ENCODE peak calls at places on chromosomes 16 and 17, in nine cellular contexts. R is stimulated activated CD4-positive, alpha-beta T cell treated with anti-CD3 and anti-CD28 coated beads, Interleukin-2, amount 100 ng/mL, for 4 hours; Y is pancreas; I is left cardiac atrium; D is stimulated activated CD8-positive, alpha-beta memory T cell treated with anti-CD3 and anti-CD28 coated beads, Interleukin-4, amount 100 ng/mL, for 4 hours; N is EL; W is ELF-1; Z is T follicular helper cell; Q is kidney glomerular epithelial cell. E is an unnamed sample.

GRCh38 chr16:58462997-58463891 is 36.7 kb upstream of the NDRG4 start:
- DNase-seq in N (no peak), R (no peak), D (no peak), W (no peak), I (peak), Y (no peak), Q (no peak), Z (no peak), E (peak)

GRCh38 chr16:66008136-66008535 is 358.4 kb upstream of the CDH5 start:
- DNase-seq in D (no peak), W (no peak), I (no peak), Y (no peak), Q (no peak), Z (no peak), N (no peak), R (no peak), E (no peak)

GRCh38 chr16:20614201-20615141 is 38.3 kb upstream of the ACSM2B start:
- DNase-seq in W (no peak), Y (peak), Z (no peak), R (no peak), D (no peak), Q (no peak), N (no peak), I (no peak), E (no peak)

GRCh38 chr17:27533874-27534815 is 77.9 kb downstream of the KSR1 start:
- DNase-seq in Q (peak), W (peak), D (no peak), Y (no peak), I (no peak), R (no peak), N (peak), Z (no peak), E (peak)

GRCh38 chr16:88289549-88290344 is 93.0 kb upstream of the ZNF469 start:
- DNase-seq in N (peak), I (no peak), Q (no peak), R (no peak), Z (no peak), W (no peak), D (no peak), Y (no peak), E (no peak)

GRCh38 chr16:1361685-1362360 is 10.1 kb downstream of the GNPTG start:
- DNase-seq in N (no peak), Z (no peak), I (no peak), Q (no peak), R (no peak), D (no peak), W (no peak), Y (no peak), E (no peak)

GRCh38 chr17:48728232-48729231 is at the start of gene HOXB13:
- DNase-seq in N (peak), Y (no peak), R (no peak), Z (peak), W (peak), D (no peak), Q (no peak), I (peak), E (peak)

GRCh38 chr17:61809816-61810392 is 53.4 kb downstream of the BRIP1 start:
- DNase-seq in D (no peak), Y (no peak), W (no peak), N (peak), Q (no peak), R (no peak), I (no peak), Z (no peak), E (no peak)

GRCh38 chr17:36864827-36865320 is 72.4 kb upstream of the LHX1 start:
- DNase-seq in I (no peak), N (no peak), W (no peak), R (no peak), Z (no peak), D (no peak), Q (no peak), Y (no peak), E (peak)

GRCh38 chr16:79982356-79982755 is 381.8 kb upstream of the MAF start:
- DNase-seq in Y (no peak), N (no peak), D (no peak), Q (no peak), W (no peak), R (no peak), Z (no peak), I (no peak), E (no peak)

GRCh38 chr17:31654936-31655335 is 204.1 kb downstream of the COPRS start:
- DNase-seq in R (no peak), D (no peak), Z (no peak), Y (no peak), Q (no peak), W (peak), N (peak), I (peak), E (no peak)

GRCh38 chr17:17882182-17882581 is 45.4 kb upstream of the SREBF1 start:
- DNase-seq in Z (no peak), D (no peak), Y (no peak), Q (no peak), W (no peak), I (no peak), N (no peak), R (no peak), E (no peak)

GRCh38 chr16:77636615-77637014 is 85.7 kb upstream of the NUDT7 start:
- DNase-seq in Z (no peak), D (no peak), Q (no peak), N (no peak), W (no peak), R (no peak), I (no peak), Y (no peak), E (no peak)

GRCh38 chr17:63698381-63698885 is 1.5 kb downstream of the LIMD2 start:
- DNase-seq in Z (no peak), Q (no peak), N (no peak), W (no peak), D (no peak), R (no peak), I (peak), Y (no peak), E (peak)

GRCh38 chr16:85607796-85608514 is 5.2 kb upstream of the GSE1 start:
- DNase-seq in Q (no peak), N (no peak), Y (peak), I (no peak), D (no peak), Z (no peak), W (peak), R (no peak), E (no peak)

GRCh38 chr17:81333626-81334368 is 38.7 kb upstream of the SLC38A10 start:
- DNase-seq in Y (no peak), N (no peak), W (no peak), D (no peak), I (no peak), R (no peak), Z (no peak), Q (no peak), E (no peak)

GRCh38 chr17:37791434-37791833 is 46.6 kb upstream of the HNF1B start:
- DNase-seq in Q (peak), Y (no peak), R (no peak), W (peak), Z (no peak), I (no peak), N (peak), D (peak), E (peak)

GRCh38 chr17:82664701-82665182 is 16.5 kb upstream of the WDR45B start:
- DNase-seq in W (no peak), I (peak), N (no peak), R (no peak), D (no peak), Q (no peak), Y (no peak), Z (no peak), E (peak)

GRCh38 chr17:46770439-46770817 is 48.1 kb downstream of the WNT3 start:
- DNase-seq in Q (no peak), N (no peak), R (no peak), I (no peak), D (no peak), W (no peak), Y (no peak), Z (no peak), E (peak)

GRCh38 chr17:55421179-55421934 is at the start of gene MMD:
- DNase-seq in W (peak), Z (peak), R (no peak), N (peak), D (no peak), Y (peak), I (no peak), Q (peak), E (peak)

GRCh38 chr16:4747906-4748681 is 13.8 kb downstream of the DNAAF8 start:
- DNase-seq in Z (no peak), W (no peak), D (no peak), N (no peak), Y (no peak), R (no peak), Q (no peak), I (no peak), E (no peak)